ENCODE peak calls at places on chromosomes 6 and 20, in ten cellular contexts. O is epithelial cell of esophagus, K is GM20000, G is HFF-Myc, I is left ventricle myocardium inferior, H is choroid plexus epithelial cell, T is mucosa of descending colon, C is fibroblast of mammary gland, B is neural crest cell, F is AG09319. P is an unnamed sample.

GRCh38 chr20:44533928-44534327 is 12.1 kb upstream of the SERINC3 start:
- DNase-seq in T (no peak), F (no peak), G (no peak), C (no peak), K (no peak), I (no peak), O (no peak), B (no peak), H (no peak), P (no peak)

GRCh38 chr6:165220030-165220429 is 89.4 kb downstream of the C6orf118 start:
- DNase-seq in K (no peak), I (no peak), C (no peak), T (no peak), O (no peak), B (no peak), G (no peak), F (no peak), H (no peak), P (no peak)

GRCh38 chr20:43737925-43738324 is 11.1 kb upstream of the GTSF1L start:
- DNase-seq in C (no peak), I (no peak), F (no peak), T (no peak), G (no peak), B (no peak), K (no peak), O (no peak), H (no peak), P (no peak)

GRCh38 chr6:110298916-110299315 is 59.2 kb downstream of the METTL24 start:
- DNase-seq in B (no peak), I (no peak), K (no peak), G (no peak), H (no peak), C (no peak), F (no peak), T (no peak), O (no peak), P (no peak)

GRCh38 chr6:121143476-121143875 is 190.8 kb downstream of the TBC1D32 start:
- DNase-seq in O (peak; percentile 70), T (no peak), C (peak; percentile 7), G (no peak), B (no peak), K (no peak), I (no peak), H (no peak), F (no peak), P (no peak)

GRCh38 chr6:89599727-89600126 is 38.8 kb downstream of the LYRM2 start:
- DNase-seq in B (no peak), T (no peak), F (no peak), H (no peak), G (no peak), K (no peak), C (no peak), I (peak; percentile 34), O (no peak), P (no peak)

GRCh38 chr6:15661815-15662245 is 998 bp downstream of the DTNBP1 start:
- DNase-seq in O (no peak), T (no peak), H (no peak), F (no peak), K (no peak), I (no peak), B (no peak), G (no peak), C (no peak), P (no peak)

GRCh38 chr6:157198425-157199279 is 124.7 kb downstream of the TMEM242 start:
- DNase-seq in F (no peak), K (no peak), B (no peak), I (peak; percentile 53), C (no peak), T (peak; percentile 90), O (peak; percentile 100), G (no peak), H (no peak), P (no peak)

DNA sequence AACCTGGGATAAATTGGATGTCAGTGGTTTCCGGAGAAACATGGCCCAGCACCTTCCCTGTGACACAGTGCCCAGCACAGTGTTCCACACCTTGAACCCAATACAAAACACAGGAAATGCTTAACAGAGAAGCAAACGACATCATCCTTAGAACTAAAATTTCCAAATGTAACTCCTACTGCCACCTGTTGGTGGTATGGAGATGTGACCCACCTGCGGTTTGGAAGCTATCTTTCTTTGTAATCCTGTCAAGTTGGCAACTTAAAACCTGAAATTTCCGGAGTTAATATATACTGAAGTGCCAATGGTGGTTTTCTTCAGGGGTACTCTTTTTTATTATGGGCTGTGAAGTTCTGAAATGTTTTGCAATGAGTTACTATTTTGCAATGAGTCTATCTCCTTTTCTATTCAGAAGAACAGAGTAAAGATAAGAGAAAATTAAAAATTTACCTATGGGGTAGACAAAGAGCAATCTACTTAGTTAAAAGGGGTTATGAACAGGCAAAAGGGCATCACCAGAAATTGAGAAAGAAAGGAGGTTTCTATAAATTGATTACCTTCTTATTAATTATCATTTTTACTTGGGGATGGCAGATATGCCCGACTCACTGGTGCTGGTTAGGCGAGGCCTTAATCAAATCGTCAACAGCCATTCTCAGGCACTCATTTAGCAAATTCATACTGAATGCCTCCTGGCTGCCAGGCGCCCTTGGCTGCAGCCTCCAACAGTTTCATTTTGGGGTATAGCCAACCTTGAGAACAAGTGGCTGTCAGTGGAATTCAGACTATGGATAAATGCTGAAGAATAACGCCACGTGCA is 658.6 kb downstream of the PTPRT start:
- DNase-seq in H (peak; percentile 1), O (peak; percentile 4), T (no peak), C (peak; percentile 4), B (peak; percentile 11), F (no peak), I (no peak), G (no peak), K (peak; percentile 32), P (no peak)
- TF ChIP-seq CTCF in H (peak; percentile 18), O (peak; percentile 44), T (no peak), C (peak; percentile 27), B (peak; percentile 79), F (no peak), I (peak; percentile 77), G (no peak), K (peak; percentile 31), P (peak; percentile 37)

GRCh38 chr6:33384581-33385020 is 7.0 kb upstream of the KIFC1 start:
- DNase-seq in H (peak; percentile 77), T (no peak), K (no peak), C (peak; percentile 91), B (no peak), G (no peak), F (no peak), I (no peak), O (peak; percentile 80), P (peak; percentile 32)
- TF ChIP-seq CTCF in H (peak; percentile 56), T (no peak), K (no peak), C (peak; percentile 73), B (peak; percentile 46), G (peak; percentile 49), F (no peak), I (peak; percentile 35), O (peak; percentile 64), P (peak; percentile 57)

GRCh38 chr6:160382946-160383345 is 34.8 kb downstream of the SLC22A3 start:
- DNase-seq in T (no peak), F (no peak), O (no peak), B (no peak), H (no peak), K (no peak), G (no peak), C (no peak), I (no peak), P (no peak)

GRCh38 chr6:160388922-160389321 is 40.7 kb downstream of the SLC22A3 start:
- DNase-seq in T (no peak), G (no peak), B (no peak), H (peak; percentile 5), I (no peak), O (peak; percentile 82), F (no peak), C (peak; percentile 82), K (no peak), P (no peak)

GRCh38 chr6:160387887-160388286 is 39.7 kb downstream of the SLC22A3 start:
- DNase-seq in O (no peak), B (no peak), H (no peak), T (no peak), G (no peak), C (peak; percentile 42), F (no peak), K (no peak), I (no peak), P (no peak)

GRCh38 chr6:160391419-160392116 is 43.4 kb downstream of the SLC22A3 start:
- DNase-seq in O (peak; percentile 95), B (no peak), F (no peak), H (peak; percentile 81), I (no peak), K (no peak), T (no peak), G (peak; percentile 9), C (peak; percentile 90), P (no peak)

GRCh38 chr6:160386869-160387518 is 38.8 kb downstream of the SLC22A3 start:
- DNase-seq in G (no peak), T (no peak), H (peak; percentile 7), B (no peak), F (no peak), O (peak; percentile 95), K (no peak), I (peak; percentile 31), C (no peak), P (no peak)
- TF ChIP-seq CTCF in G (no peak), T (no peak), H (no peak), B (no peak), F (no peak), O (peak; percentile 65), K (no peak), I (peak; percentile 42), C (no peak), P (no peak)

GRCh38 chr20:49589747-49590146 is 21.8 kb upstream of the PTGIS start:
- DNase-seq in K (no peak), B (no peak), G (no peak), C (no peak), O (no peak), F (no peak), I (no peak), T (no peak), H (no peak), P (no peak)

GRCh38 chr20:49584418-49585382 is 16.8 kb upstream of the PTGIS start:
- DNase-seq in C (no peak), T (no peak), F (no peak), O (no peak), I (no peak), B (no peak), G (no peak), K (no peak), H (no peak), P (no peak)

GRCh38 chr20:49585585-49586245 is 17.8 kb upstream of the PTGIS start:
- DNase-seq in C (no peak), K (no peak), T (no peak), H (no peak), G (no peak), B (no peak), I (no peak), F (no peak), O (no peak), P (no peak)

GRCh38 chr20:49583669-49584417 is 15.9 kb upstream of the PTGIS start:
- DNase-seq in I (peak; percentile 85), O (no peak), B (no peak), C (peak; percentile 88), K (no peak), H (peak; percentile 92), F (peak; percentile 91), T (no peak), G (peak; percentile 56), P (peak; percentile 75)

GRCh38 chr20:49586967-49587587 is 19.1 kb upstream of the PTGIS start:
- DNase-seq in F (peak; percentile 82), B (no peak), T (no peak), H (peak; percentile 37), C (peak; percentile 88), O (no peak), K (no peak), G (peak; percentile 91), I (no peak), P (no peak)
- TF ChIP-seq CTCF in F (no peak), B (no peak), T (no peak), H (no peak), C (no peak), O (no peak), K (no peak), G (no peak), I (no peak), P (no peak)

P was measured in astrocyte of the cerebellum.